ENCODE peak calls at places on chromosomes 2 and 18, in four cellular contexts. One of them, this sample, is unnamed.
A peak's percentile ranks its signal among the peaks of the same experiment; 100 is the strongest.

GRCh38 chr2:50135841-50136240 is 896.1 kb downstream of the NRXN1 start:
- DNase-seq in IMR-90: no peak
- DNase-seq in H9: no peak
- DNase-seq in mesendoderm: no peak
- DNase-seq in this sample: no peak

GRCh38 chr2:20471148-20471547 is 24.3 kb downstream of the RHOB start:
- DNase-seq in IMR-90: no peak
- DNase-seq in mesendoderm: no peak
- DNase-seq in H9: no peak
- DNase-seq in this sample: no peak

GRCh38 chr2:135532581-135532980 is 1.3 kb downstream of the R3HDM1 start:
- DNase-seq in mesendoderm: no peak
- DNase-seq in IMR-90: no peak
- DNase-seq in H9: no peak
- DNase-seq in this sample: no peak

GRCh38 chr2:170770304-170771048 is at the start of gene ERICH2:
- DNase-seq in mesendoderm: peak; percentile 96
- DNase-seq in H9: peak; percentile 93
- DNase-seq in IMR-90: peak; percentile 30
- DNase-seq in this sample: peak; percentile 84

GRCh38 chr2:201696151-201696659 is 2.2 kb downstream of the MPP4 start:
- DNase-seq in mesendoderm: no peak
- DNase-seq in H9: no peak
- DNase-seq in IMR-90: peak; percentile 96
- DNase-seq in this sample: no peak

GRCh38 chr18:35050638-35051287 is 9.6 kb downstream of the MAPRE2 start:
- DNase-seq in mesendoderm: no peak
- DNase-seq in IMR-90: no peak
- DNase-seq in H9: no peak
- DNase-seq in this sample: no peak

GRCh38 chr2:100252811-100253698 is 69.2 kb downstream of the LONRF2 start:
- DNase-seq in IMR-90: no peak
- DNase-seq in H9: no peak
- DNase-seq in mesendoderm: no peak
- DNase-seq in this sample: no peak

GRCh38 chr2:121334581-121335293 is 49.7 kb upstream of the TFCP2L1 start:
- DNase-seq in H9: peak; percentile 72
- DNase-seq in mesendoderm: peak; percentile 89
- DNase-seq in IMR-90: no peak
- DNase-seq in this sample: no peak

GRCh38 chr18:24120676-24121075 is 18.2 kb upstream of the CABYR start:
- DNase-seq in IMR-90: no peak
- DNase-seq in H9: no peak
- DNase-seq in mesendoderm: no peak
- DNase-seq in this sample: no peak

GRCh38 chr18:3094355-3094684 is 81.4 kb upstream of the LPIN2 start:
- DNase-seq in H9: no peak
- DNase-seq in IMR-90: no peak
- DNase-seq in mesendoderm: no peak
- DNase-seq in this sample: no peak

GRCh38 chr2:17960925-17961324 is 82.5 kb downstream of the KCNS3 start:
- DNase-seq in mesendoderm: no peak
- DNase-seq in H9: no peak
- DNase-seq in IMR-90: no peak
- DNase-seq in this sample: no peak

GRCh38 chr18:48540329-48541025 is 1.6 kb downstream of the CTIF start:
- DNase-seq in mesendoderm: peak; percentile 80
- DNase-seq in IMR-90: peak; percentile 58
- DNase-seq in H9: peak; percentile 52
- DNase-seq in this sample: peak; percentile 62

GRCh38 chr18:48539406-48540328 is 836 bp downstream of the CTIF start:
- DNase-seq in IMR-90: peak; percentile 59
- DNase-seq in mesendoderm: peak; percentile 81
- DNase-seq in H9: peak; percentile 50
- DNase-seq in this sample: peak; percentile 84

GRCh38 chr18:48541026-48541746 is 2.4 kb downstream of the CTIF start:
- DNase-seq in IMR-90: peak; percentile 75
- DNase-seq in H9: peak; percentile 66
- DNase-seq in mesendoderm: peak; percentile 90
- DNase-seq in this sample: peak; percentile 86

GRCh38 chr18:48536516-48536915 is 2.3 kb upstream of the CTIF start:
- DNase-seq in mesendoderm: no peak
- DNase-seq in H9: peak; percentile 23
- DNase-seq in IMR-90: no peak
- DNase-seq in this sample: no peak

GRCh38 chr18:48538531-48539405 is at the start of gene CTIF:
- DNase-seq in H9: peak; percentile 97
- DNase-seq in mesendoderm: peak; percentile 100
- DNase-seq in IMR-90: peak; percentile 96
- DNase-seq in this sample: peak; percentile 98
- H2AK5ac ChIP-seq in H9: no peak within 1 kb of the TSS
- H2AK5ac ChIP-seq in mesendoderm: no peak within 1 kb of the TSS
- H2AK5ac ChIP-seq in IMR-90: peak within 1 kb of the TSS; percentile 63
- H2AK5ac ChIP-seq in this sample: peak within 1 kb of the TSS; percentile 49

GRCh38 chr2:241202268-241202585 is 13.8 kb downstream of the ANO7 start:
- DNase-seq in mesendoderm: no peak
- DNase-seq in H9: no peak
- DNase-seq in IMR-90: no peak
- DNase-seq in this sample: no peak
- H2AK5ac ChIP-seq in mesendoderm: no peak overlapping the region
- H2AK5ac ChIP-seq in H9: no peak overlapping the region
- H2AK5ac ChIP-seq in IMR-90: no peak overlapping the region
- H2AK5ac ChIP-seq in this sample: no peak overlapping the region

GRCh38 chr2:219485201-219485580 is 13.5 kb upstream of the GMPPA start:
- DNase-seq in H9: no peak
- DNase-seq in mesendoderm: no peak
- DNase-seq in IMR-90: no peak
- DNase-seq in this sample: no peak
- H2AK5ac ChIP-seq in H9: no peak overlapping the region
- H2AK5ac ChIP-seq in mesendoderm: no peak overlapping the region
- H2AK5ac ChIP-seq in IMR-90: no peak overlapping the region
- H2AK5ac ChIP-seq in this sample: no peak overlapping the region

DNA sequence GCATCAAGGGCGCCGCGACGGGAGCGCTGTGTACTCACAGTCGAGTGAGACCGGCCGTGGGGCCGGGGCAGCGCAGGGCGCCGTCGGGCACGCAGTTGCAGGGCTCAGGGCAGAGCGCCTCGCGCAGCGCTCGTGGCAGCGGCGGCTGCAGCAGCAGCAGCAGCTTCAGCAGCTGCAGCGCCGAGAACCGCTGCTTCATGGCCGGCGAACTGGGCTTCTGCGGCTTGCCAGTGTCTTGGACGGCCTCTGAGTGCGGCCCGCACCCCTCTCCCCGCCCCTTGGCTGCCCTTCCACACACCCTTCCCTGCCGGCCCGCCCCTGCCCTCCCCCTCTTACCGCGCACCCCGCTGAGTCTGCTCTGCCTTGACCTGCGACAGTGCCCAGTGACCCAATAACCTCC is at the start of gene LHCGR:
- DNase-seq in mesendoderm: peak; percentile 40
- DNase-seq in IMR-90: no peak
- DNase-seq in H9: peak; percentile 74
- DNase-seq in this sample: no peak
- H2AK5ac ChIP-seq in mesendoderm: no peak within 1 kb of the TSS
- H2AK5ac ChIP-seq in IMR-90: no peak within 1 kb of the TSS
- H2AK5ac ChIP-seq in H9: no peak within 1 kb of the TSS
- H2AK5ac ChIP-seq in this sample: no peak within 1 kb of the TSS

DNA sequence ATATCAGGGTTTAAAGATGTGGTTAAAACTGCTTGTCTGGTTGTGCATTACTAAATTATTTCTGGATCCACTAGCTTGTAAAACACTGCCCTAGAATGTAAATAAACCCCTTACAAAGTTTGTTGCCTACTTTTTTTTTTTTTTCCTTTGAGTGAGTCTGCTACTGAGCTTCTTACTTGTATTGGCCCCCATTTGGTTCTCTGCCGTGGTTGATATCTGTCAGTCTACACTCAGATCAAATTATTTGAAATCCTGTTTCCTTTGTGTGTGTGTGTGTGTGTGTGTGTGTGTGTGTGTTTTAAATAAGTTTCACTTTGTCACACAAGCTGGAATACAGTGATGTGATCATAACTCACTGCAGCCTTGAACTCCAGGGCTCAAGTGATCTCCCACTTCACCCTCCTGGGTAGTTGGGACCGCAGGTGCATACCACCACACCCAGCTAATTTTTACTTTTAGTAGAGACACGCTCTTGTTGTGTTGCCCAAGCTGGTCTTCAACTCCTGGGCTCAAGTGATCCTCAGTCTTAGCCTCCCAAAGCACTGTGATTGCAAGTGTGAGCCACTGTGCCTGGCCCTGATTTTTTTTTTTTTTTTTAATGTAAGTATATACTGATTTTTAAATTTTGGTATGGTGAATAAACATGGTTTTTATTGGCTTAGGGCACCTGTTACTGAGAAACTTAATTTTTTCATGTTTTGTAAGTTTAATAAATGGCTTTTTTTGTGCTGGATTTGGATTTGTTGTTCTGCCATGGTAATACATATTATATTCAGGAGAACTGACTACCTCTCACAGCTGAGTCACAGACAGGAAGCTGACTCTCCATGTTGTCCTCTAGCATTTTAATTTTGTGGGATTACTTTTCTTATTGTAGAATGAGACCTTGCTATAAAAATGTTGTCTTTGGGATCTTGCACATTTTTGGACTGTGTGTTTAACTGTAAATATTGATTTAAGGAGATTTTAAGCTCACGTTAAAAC is 48.5 kb downstream of the MAP4K4 start:
- DNase-seq in IMR-90: peak; percentile 87
- DNase-seq in H9: no peak
- DNase-seq in mesendoderm: no peak
- DNase-seq in this sample: no peak
- H2AK5ac ChIP-seq in IMR-90: peak overlapping the region; percentile 75
- H2AK5ac ChIP-seq in H9: no peak overlapping the region
- H2AK5ac ChIP-seq in mesendoderm: no peak overlapping the region
- H2AK5ac ChIP-seq in this sample: no peak overlapping the region

GRCh38 chr2:85811173-85811849 is 57.5 kb downstream of the ATOH8 start:
- DNase-seq in H9: no peak
- DNase-seq in IMR-90: peak; percentile 45
- DNase-seq in mesendoderm: no peak
- DNase-seq in this sample: no peak

GRCh38 chr2:85813978-85814801 is 60.4 kb downstream of the ATOH8 start:
- DNase-seq in IMR-90: peak; percentile 83
- DNase-seq in mesendoderm: peak; percentile 81
- DNase-seq in H9: peak; percentile 90
- DNase-seq in this sample: peak; percentile 75

GRCh38 chr2:85810376-85811172 is 56.8 kb downstream of the ATOH8 start:
- DNase-seq in mesendoderm: peak; percentile 68
- DNase-seq in H9: no peak
- DNase-seq in IMR-90: no peak
- DNase-seq in this sample: no peak

GRCh38 chr2:85813211-85813977 is 59.6 kb downstream of the ATOH8 start:
- DNase-seq in mesendoderm: no peak
- DNase-seq in H9: no peak
- DNase-seq in IMR-90: no peak
- DNase-seq in this sample: no peak

DNA sequence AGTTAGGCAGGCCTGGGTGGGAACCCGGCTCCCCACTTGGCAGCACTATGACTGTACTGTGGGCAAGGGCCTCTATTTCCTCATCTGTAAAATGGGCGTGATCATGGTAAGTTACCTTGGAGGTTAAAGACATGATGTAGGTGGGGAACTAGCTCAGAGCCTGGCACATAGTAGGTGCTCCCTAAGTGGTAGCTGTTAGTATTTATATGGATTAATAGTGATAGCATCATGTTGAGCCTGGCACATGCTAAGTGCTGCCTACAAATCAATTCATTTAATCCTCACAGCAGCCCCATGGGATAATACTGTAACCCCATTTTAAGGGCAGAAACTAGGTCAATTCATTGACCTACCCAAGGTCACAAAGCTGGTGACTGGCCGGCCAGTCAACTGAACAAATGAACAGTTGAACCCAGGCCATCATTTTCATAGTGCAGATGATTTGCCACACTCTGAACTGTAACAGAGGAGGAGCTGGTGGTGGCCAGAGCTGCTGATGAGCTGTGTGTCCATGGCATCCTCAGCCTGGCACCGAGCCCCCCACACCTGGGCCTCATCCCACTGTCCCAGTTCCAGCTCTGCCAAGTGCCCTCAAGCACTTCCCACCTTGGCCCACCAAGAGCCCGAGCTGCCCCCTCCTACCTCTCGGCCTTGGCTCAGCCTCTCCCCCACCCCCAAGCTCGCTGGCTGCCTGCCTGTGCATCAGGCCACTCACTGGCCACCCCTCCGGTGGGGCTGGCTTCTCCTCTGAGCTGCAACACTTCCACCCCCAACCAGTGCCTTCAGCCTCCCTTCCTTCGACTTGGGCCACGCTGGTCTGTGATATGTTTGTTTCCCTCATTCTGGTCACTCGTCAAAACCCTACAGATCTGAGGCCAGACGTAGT is 58.3 kb downstream of the ATOH8 start:
- DNase-seq in H9: no peak
- DNase-seq in IMR-90: no peak
- DNase-seq in mesendoderm: no peak
- DNase-seq in this sample: no peak
- H2AK5ac ChIP-seq in H9: no peak overlapping the region
- H2AK5ac ChIP-seq in IMR-90: peak overlapping the region; percentile 89
- H2AK5ac ChIP-seq in mesendoderm: no peak overlapping the region
- H2AK5ac ChIP-seq in this sample: no peak overlapping the region

DNA sequence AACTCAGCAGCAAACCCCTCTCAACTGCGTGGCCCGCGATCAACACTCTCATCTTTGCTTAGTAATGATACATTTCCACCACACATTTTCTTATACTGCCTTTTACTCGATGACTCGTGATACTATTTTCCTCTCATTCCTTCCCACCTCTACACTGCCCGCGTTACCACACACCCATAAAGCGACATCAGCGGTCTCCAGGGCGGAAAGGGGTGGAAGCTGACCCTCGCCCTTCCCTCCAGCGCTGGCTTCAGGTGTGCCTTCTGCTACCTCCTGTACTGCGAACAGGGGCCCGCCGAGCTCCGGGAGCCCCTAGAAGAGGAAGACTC is 1.3 kb downstream of the NETO1 start:
- DNase-seq in mesendoderm: no peak
- DNase-seq in H9: no peak
- DNase-seq in IMR-90: no peak
- DNase-seq in this sample: no peak
- H2AK5ac ChIP-seq in mesendoderm: no peak overlapping the region
- H2AK5ac ChIP-seq in H9: no peak overlapping the region
- H2AK5ac ChIP-seq in IMR-90: no peak overlapping the region
- H2AK5ac ChIP-seq in this sample: no peak overlapping the region